ENCODE peak calls at places on chromosomes 6 and 20, in seven cellular contexts. B, L, D, C, J, R and W are unnamed samples.

GRCh38 chr6:56475736-56476457 is 166.8 kb downstream of the DST start:
- DNase-seq in B (peak), L (no peak), D (no peak), C (no peak), J (peak), R (no peak), W (no peak)

GRCh38 chr20:24778585-24779031 is 170.5 kb upstream of the CST7 start:
- DNase-seq in B (peak), L (peak), D (no peak), C (peak), J (no peak), R (no peak), W (no peak)

GRCh38 chr6:142369266-142369665 is 67.5 kb downstream of the ADGRG6 start:
- DNase-seq in B (no peak), L (no peak), D (no peak), C (no peak), J (no peak), R (no peak), W (no peak)

GRCh38 chr6:44451803-44452690 is 64.5 kb downstream of the CDC5L start:
- DNase-seq in B (no peak), L (no peak), D (no peak), C (peak), J (no peak), R (no peak), W (no peak)

GRCh38 chr6:27472182-27472616 is 706 bp downstream of the ZNF184 start:
- DNase-seq in B (peak), L (peak), D (no peak), C (no peak), J (peak), R (peak), W (no peak)

GRCh38 chr6:122048570-122048969 is 350.9 kb upstream of the HSF2 start:
- DNase-seq in B (no peak), L (no peak), D (no peak), C (no peak), J (no peak), R (no peak), W (no peak)

GRCh38 chr6:31407699-31408098 is 4.3 kb downstream of the MICA start:
- DNase-seq in B (no peak), L (no peak), D (no peak), C (no peak), J (no peak), R (no peak), W (no peak)

GRCh38 chr6:166556871-166557322 is 29.6 kb downstream of the RAMACL start:
- DNase-seq in B (peak), L (peak), D (peak), C (peak), J (peak), R (peak), W (peak)

GRCh38 chr6:40563111-40563510 is 24.1 kb downstream of the LRFN2 start:
- DNase-seq in B (no peak), L (no peak), D (no peak), C (no peak), J (no peak), R (no peak), W (no peak)

GRCh38 chr6:88725111-88725711 is 238.2 kb downstream of the RNGTT start:
- DNase-seq in B (no peak), L (no peak), D (no peak), C (peak), J (no peak), R (no peak), W (no peak)

GRCh38 chr6:62746161-62746560 is 460.1 kb upstream of the KHDRBS2 start:
- DNase-seq in B (no peak), L (no peak), D (no peak), C (no peak), J (no peak), R (no peak), W (no peak)

GRCh38 chr6:148524509-148524908 is 181.9 kb downstream of the SASH1 start:
- DNase-seq in B (no peak), L (no peak), D (no peak), C (no peak), J (no peak), R (no peak), W (no peak)

GRCh38 chr6:113805836-113806500 is 51.2 kb upstream of the MARCKS start:
- DNase-seq in B (no peak), L (no peak), D (no peak), C (no peak), J (no peak), R (no peak), W (no peak)

GRCh38 chr6:90347411-90347841 is 50.8 kb upstream of the BACH2 start:
- DNase-seq in B (no peak), L (no peak), D (no peak), C (no peak), J (no peak), R (no peak), W (no peak)

GRCh38 chr6:150907385-150907784 is 41.9 kb downstream of the MTHFD1L start:
- DNase-seq in B (no peak), L (no peak), D (no peak), C (no peak), J (peak), R (no peak), W (no peak)

GRCh38 chr6:111664565-111665039 is 58.9 kb upstream of the TRAF3IP2 start:
- DNase-seq in B (no peak), L (no peak), D (no peak), C (no peak), J (no peak), R (no peak), W (no peak)

GRCh38 chr6:111663232-111663631 is 57.6 kb upstream of the TRAF3IP2 start:
- DNase-seq in B (peak), L (no peak), D (no peak), C (no peak), J (no peak), R (no peak), W (no peak)

GRCh38 chr6:111662192-111662793 is 56.6 kb upstream of the TRAF3IP2 start:
- DNase-seq in B (no peak), L (no peak), D (no peak), C (no peak), J (no peak), R (peak), W (no peak)

GRCh38 chr6:111662794-111663231 is 57.1 kb upstream of the TRAF3IP2 start:
- DNase-seq in B (peak), L (no peak), D (no peak), C (no peak), J (no peak), R (peak), W (no peak)

GRCh38 chr6:111663692-111664564 is 58.2 kb upstream of the TRAF3IP2 start:
- DNase-seq in B (no peak), L (no peak), D (no peak), C (no peak), J (peak), R (no peak), W (peak)
- TF ChIP-seq POLR2A in B (no peak), L (no peak), D (no peak), C (no peak), J (no peak), R (no peak), W (no peak)

GRCh38 chr20:49937023-49937929 is 1.1 kb downstream of the RNF114 start:
- DNase-seq in B (peak), L (no peak), D (no peak), C (no peak), J (no peak), R (no peak), W (no peak)

GRCh38 chr20:49936153-49937022 is at the start of gene RNF114:
- DNase-seq in B (peak), L (peak), D (peak), C (peak), J (peak), R (no peak), W (peak)

GRCh38 chr20:49941456-49941855 is 5.3 kb downstream of the RNF114 start:
- DNase-seq in B (no peak), L (no peak), D (no peak), C (peak), J (no peak), R (no peak), W (no peak)

GRCh38 chr20:49935746-49936152 is 448 bp upstream of the RNF114 start:
- DNase-seq in B (no peak), L (no peak), D (no peak), C (no peak), J (no peak), R (no peak), W (no peak)

DNA sequence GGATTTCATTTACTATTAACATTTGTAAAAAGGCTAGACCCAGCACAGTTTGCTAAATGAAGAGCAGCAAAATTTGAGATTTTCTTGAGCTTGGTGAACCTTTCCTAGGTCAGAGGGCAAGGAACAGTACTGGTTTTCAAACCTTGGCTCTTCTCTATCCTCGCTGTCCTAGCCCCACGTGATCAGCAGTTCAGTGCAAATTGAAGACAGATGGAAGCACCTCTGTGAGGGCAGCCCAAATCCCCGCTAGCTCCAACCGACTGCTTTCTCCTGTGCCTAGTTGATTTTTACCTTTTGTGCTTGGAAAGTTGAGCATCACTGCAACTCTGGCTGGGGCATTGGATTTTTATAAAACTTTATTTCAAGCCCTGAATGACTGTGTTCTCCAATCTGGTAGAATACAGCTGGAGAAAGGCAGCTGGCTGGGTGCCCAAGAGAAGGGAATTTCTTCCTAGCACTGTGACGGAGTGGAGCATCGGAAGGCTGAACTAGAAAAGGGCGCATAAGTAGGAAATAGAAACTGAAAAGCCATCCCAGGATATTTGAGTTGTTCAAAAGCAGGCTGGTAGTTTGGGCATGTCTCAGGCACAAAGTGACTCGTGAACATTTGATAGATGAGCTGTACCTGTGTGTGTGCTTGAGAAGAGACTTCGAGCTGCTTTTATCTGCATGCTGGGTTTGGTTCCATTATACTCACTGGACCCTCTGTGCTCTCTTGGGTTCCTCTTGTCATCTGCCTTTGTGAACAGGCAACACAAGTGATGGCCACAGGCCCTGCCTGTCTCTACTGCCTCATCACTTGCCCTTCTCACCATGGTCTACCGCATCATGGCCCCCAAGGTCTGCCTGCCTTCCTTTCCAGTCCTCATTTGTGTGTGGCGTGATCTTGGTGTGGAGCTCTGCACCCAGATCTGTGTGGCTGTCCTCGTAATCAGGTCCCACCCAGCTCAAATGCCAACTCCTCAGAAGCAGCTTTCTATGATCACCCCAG is 2.3 kb downstream of the RNF114 start:
- DNase-seq in B (peak), L (no peak), D (peak), C (no peak), J (peak), R (no peak), W (peak)
- H3K4me3 ChIP-seq in B (peak), L (peak), D (no peak), C (no peak), J (no peak), R (no peak), W (no peak)

GRCh38 chr6:155174576-155175174 is 89.1 kb upstream of the CLDN20 start:
- DNase-seq in B (peak), L (no peak), D (no peak), C (no peak), J (no peak), R (no peak), W (peak)
- TF ChIP-seq CTCF in B (peak), L (peak), D (peak), C (peak), J (peak), R (peak), W (no peak)

GRCh38 chr6:15076565-15076964 is 169.3 kb upstream of the JARID2 start:
- DNase-seq in B (no peak), L (no peak), D (no peak), C (no peak), J (no peak), R (no peak), W (no peak)

GRCh38 chr6:15074806-15075205 is 171.1 kb upstream of the JARID2 start:
- DNase-seq in B (no peak), L (no peak), D (no peak), C (peak), J (no peak), R (no peak), W (no peak)

GRCh38 chr6:15077006-15077405 is 168.9 kb upstream of the JARID2 start:
- DNase-seq in B (no peak), L (no peak), D (no peak), C (no peak), J (no peak), R (no peak), W (no peak)

GRCh38 chr6:15073883-15074465 is 171.9 kb upstream of the JARID2 start:
- DNase-seq in B (no peak), L (no peak), D (no peak), C (no peak), J (no peak), R (no peak), W (no peak)

GRCh38 chr6:15073344-15073789 is 172.5 kb upstream of the JARID2 start:
- DNase-seq in B (no peak), L (no peak), D (no peak), C (no peak), J (no peak), R (no peak), W (no peak)
- TF ChIP-seq POLR2A in B (no peak), L (no peak), D (no peak), C (no peak), J (no peak), R (no peak), W (no peak)

GRCh38 chr6:129472239-129472638 is 237.7 kb downstream of the ARHGAP18 start:
- DNase-seq in B (no peak), L (no peak), D (no peak), C (no peak), J (no peak), R (no peak), W (no peak)
- H3K4me3 ChIP-seq in B (no peak), L (no peak), D (no peak), C (no peak), J (no peak), R (no peak), W (no peak)

DNA sequence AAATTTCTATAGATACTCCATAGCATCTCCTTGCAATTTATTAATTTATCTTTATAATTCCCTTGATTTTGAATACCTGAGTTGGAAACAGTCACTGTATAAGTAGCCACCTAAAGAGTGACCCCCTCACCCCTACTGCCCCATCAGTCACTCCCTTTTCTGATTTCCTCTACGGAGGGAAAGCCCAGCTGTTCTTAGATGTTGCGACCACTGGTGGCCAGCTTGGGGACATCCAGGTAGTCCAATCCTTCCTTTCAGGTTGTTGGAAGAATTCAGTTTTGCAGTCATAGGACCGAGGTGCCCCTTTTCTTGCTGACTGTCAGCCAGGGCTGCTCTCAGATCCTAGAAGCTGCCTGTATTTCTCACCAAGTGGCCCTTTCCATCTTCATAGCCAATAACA is 87.8 kb downstream of the BMP6 start:
- DNase-seq in B (no peak), L (no peak), D (no peak), C (no peak), J (no peak), R (no peak), W (no peak)
- TF ChIP-seq CTCF in B (no peak), L (no peak), D (no peak), C (no peak), J (no peak), R (no peak), W (no peak)

GRCh38 chr20:17658648-17658993 is 23.4 kb downstream of the RRBP1 start:
- DNase-seq in B (no peak), L (no peak), D (no peak), C (no peak), J (no peak), R (no peak), W (no peak)
- TF ChIP-seq POLR2A in B (no peak), L (no peak), D (no peak), C (no peak), J (no peak), R (no peak), W (no peak)

DNA sequence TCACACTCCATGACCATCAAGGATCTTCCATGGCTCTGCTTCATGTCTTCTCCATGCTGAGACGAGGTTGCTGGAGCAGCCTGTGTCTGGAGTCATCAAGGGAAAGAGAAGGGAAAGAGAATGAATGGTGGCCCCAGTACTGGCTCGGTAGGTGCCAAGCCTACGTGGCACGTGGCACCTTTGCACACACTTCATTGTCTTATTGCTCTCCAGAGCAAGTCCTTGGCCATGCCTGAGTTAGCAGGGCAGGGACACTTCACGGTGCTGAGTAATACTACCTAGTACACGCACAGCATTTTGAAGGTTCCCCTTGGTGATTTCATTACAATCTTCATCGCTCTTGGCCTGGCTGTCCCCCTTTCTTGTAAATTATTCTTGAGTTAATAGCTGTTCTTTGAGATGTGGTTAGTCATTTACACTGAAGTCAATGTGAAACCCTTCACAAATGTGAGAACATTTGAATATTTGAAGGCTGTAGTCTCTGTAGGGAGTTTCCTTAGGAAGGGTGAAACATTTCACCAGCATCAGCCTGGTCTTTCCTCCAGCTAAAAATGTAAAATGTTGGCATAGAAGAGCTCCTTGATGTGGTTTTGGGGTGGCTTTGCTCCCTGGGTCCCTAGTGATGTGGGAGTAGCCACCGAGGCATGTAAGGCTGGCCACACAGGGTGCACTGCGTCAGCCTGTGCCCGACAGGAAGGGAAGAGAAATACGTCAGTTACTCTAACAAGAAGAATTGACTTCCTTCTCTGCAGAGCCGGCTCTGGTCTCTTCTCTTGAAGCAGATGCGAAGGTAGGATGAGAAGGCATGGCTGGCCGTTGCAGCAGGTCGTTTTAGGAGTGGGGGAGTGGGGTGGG is at the start of gene SYTL3:
- DNase-seq in B (peak), L (no peak), D (no peak), C (no peak), J (peak), R (no peak), W (peak)
- H3K4me3 ChIP-seq in B (no peak), L (no peak), D (no peak), C (peak), J (no peak), R (no peak), W (no peak)

GRCh38 chr6:53070808-53071207 is 5.6 kb downstream of the FBXO9 start:
- DNase-seq in B (no peak), L (no peak), D (no peak), C (no peak), J (no peak), R (no peak), W (no peak)
- TF ChIP-seq CTCF in B (no peak), L (no peak), D (no peak), C (no peak), J (no peak), R (no peak), W (no peak)

GRCh38 chr6:158870418-158870957 is 51.3 kb upstream of the EZR start:
- DNase-seq in B (no peak), L (no peak), D (no peak), C (no peak), J (no peak), R (no peak), W (no peak)

GRCh38 chr6:158868122-158868480 is 48.9 kb upstream of the EZR start:
- DNase-seq in B (no peak), L (no peak), D (no peak), C (no peak), J (no peak), R (no peak), W (no peak)

GRCh38 chr6:158867381-158868121 is 48.4 kb upstream of the EZR start:
- DNase-seq in B (peak), L (no peak), D (no peak), C (no peak), J (no peak), R (no peak), W (no peak)

GRCh38 chr6:158869604-158870417 is 50.6 kb upstream of the EZR start:
- DNase-seq in B (peak), L (peak), D (peak), C (peak), J (peak), R (peak), W (peak)

GRCh38 chr6:158869010-158869603 is 49.9 kb upstream of the EZR start:
- DNase-seq in B (no peak), L (no peak), D (no peak), C (no peak), J (no peak), R (no peak), W (no peak)
- TF ChIP-seq POLR2A in B (no peak), L (no peak), D (no peak), C (peak), J (no peak), R (no peak), W (no peak)